ENCODE peak calls at places on chromosomes 16 and 17, in eight cellular contexts. One of them, this sample, is unnamed.

GRCh38 chr16:4053663-4054479 is 62.4 kb downstream of the ADCY9 start:
- DNase-seq in tibial artery: peak
- DNase-seq in astrocyte of the hippocampus: peak
- DNase-seq in stimulated activated CD8-positive, alpha-beta memory T cell treated with anti-CD3 and anti-CD28 coated beads, Interleukin-2, amount 100 ng/mL, for 1 hour: no peak
- DNase-seq in HTR-8/SVneo: no peak
- DNase-seq in NCI-H1048: no peak
- DNase-seq in RCC 7860: no peak
- DNase-seq in body of pancreas: peak
- DNase-seq in this sample: no peak

GRCh38 chr16:23624092-23624491 is 17.0 kb downstream of the PALB2 start:
- DNase-seq in tibial artery: no peak
- DNase-seq in astrocyte of the hippocampus: no peak
- DNase-seq in stimulated activated CD8-positive, alpha-beta memory T cell treated with anti-CD3 and anti-CD28 coated beads, Interleukin-2, amount 100 ng/mL, for 1 hour: no peak
- DNase-seq in HTR-8/SVneo: no peak
- DNase-seq in NCI-H1048: no peak
- DNase-seq in RCC 7860: no peak
- DNase-seq in body of pancreas: no peak
- DNase-seq in this sample: no peak

GRCh38 chr17:8366231-8366630 is 10.3 kb downstream of the KRABD2 start:
- DNase-seq in tibial artery: no peak
- DNase-seq in astrocyte of the hippocampus: peak
- DNase-seq in stimulated activated CD8-positive, alpha-beta memory T cell treated with anti-CD3 and anti-CD28 coated beads, Interleukin-2, amount 100 ng/mL, for 1 hour: no peak
- DNase-seq in HTR-8/SVneo: peak
- DNase-seq in NCI-H1048: no peak
- DNase-seq in RCC 7860: peak
- DNase-seq in body of pancreas: no peak
- DNase-seq in this sample: peak

GRCh38 chr16:67210069-67210937 is 11.4 kb downstream of the ELMO3 start:
- DNase-seq in tibial artery: no peak
- DNase-seq in astrocyte of the hippocampus: no peak
- DNase-seq in stimulated activated CD8-positive, alpha-beta memory T cell treated with anti-CD3 and anti-CD28 coated beads, Interleukin-2, amount 100 ng/mL, for 1 hour: no peak
- DNase-seq in HTR-8/SVneo: no peak
- DNase-seq in NCI-H1048: no peak
- DNase-seq in RCC 7860: no peak
- DNase-seq in body of pancreas: no peak
- DNase-seq in this sample: no peak

GRCh38 chr17:36628576-36628975 is 27.2 kb downstream of the MRM1 start:
- DNase-seq in tibial artery: no peak
- DNase-seq in astrocyte of the hippocampus: no peak
- DNase-seq in stimulated activated CD8-positive, alpha-beta memory T cell treated with anti-CD3 and anti-CD28 coated beads, Interleukin-2, amount 100 ng/mL, for 1 hour: no peak
- DNase-seq in HTR-8/SVneo: no peak
- DNase-seq in NCI-H1048: no peak
- DNase-seq in RCC 7860: no peak
- DNase-seq in body of pancreas: no peak
- DNase-seq in this sample: no peak

GRCh38 chr17:43935926-43936261 is 6.4 kb downstream of the PPY start:
- DNase-seq in tibial artery: no peak
- DNase-seq in astrocyte of the hippocampus: no peak
- DNase-seq in stimulated activated CD8-positive, alpha-beta memory T cell treated with anti-CD3 and anti-CD28 coated beads, Interleukin-2, amount 100 ng/mL, for 1 hour: no peak
- DNase-seq in HTR-8/SVneo: no peak
- DNase-seq in NCI-H1048: no peak
- DNase-seq in RCC 7860: no peak
- DNase-seq in body of pancreas: no peak
- DNase-seq in this sample: no peak

GRCh38 chr17:17032131-17032692 is 10.0 kb upstream of the MPRIP start:
- DNase-seq in tibial artery: peak
- DNase-seq in astrocyte of the hippocampus: peak
- DNase-seq in stimulated activated CD8-positive, alpha-beta memory T cell treated with anti-CD3 and anti-CD28 coated beads, Interleukin-2, amount 100 ng/mL, for 1 hour: no peak
- DNase-seq in HTR-8/SVneo: peak
- DNase-seq in NCI-H1048: no peak
- DNase-seq in RCC 7860: peak
- DNase-seq in body of pancreas: peak
- DNase-seq in this sample: peak

GRCh38 chr17:83182620-83183063 is 103.2 kb downstream of the METRNL start:
- DNase-seq in tibial artery: peak
- DNase-seq in astrocyte of the hippocampus: no peak
- DNase-seq in stimulated activated CD8-positive, alpha-beta memory T cell treated with anti-CD3 and anti-CD28 coated beads, Interleukin-2, amount 100 ng/mL, for 1 hour: no peak
- DNase-seq in HTR-8/SVneo: no peak
- DNase-seq in NCI-H1048: no peak
- DNase-seq in RCC 7860: no peak
- DNase-seq in body of pancreas: no peak
- DNase-seq in this sample: no peak

GRCh38 chr17:77959926-77960521 is 1.5 kb downstream of the TNRC6C start:
- DNase-seq in tibial artery: no peak
- DNase-seq in astrocyte of the hippocampus: peak
- DNase-seq in stimulated activated CD8-positive, alpha-beta memory T cell treated with anti-CD3 and anti-CD28 coated beads, Interleukin-2, amount 100 ng/mL, for 1 hour: no peak
- DNase-seq in HTR-8/SVneo: no peak
- DNase-seq in NCI-H1048: no peak
- DNase-seq in RCC 7860: no peak
- DNase-seq in body of pancreas: no peak
- DNase-seq in this sample: no peak

GRCh38 chr17:50465171-50465570 is 3.5 kb downstream of the CHAD start:
- DNase-seq in tibial artery: no peak
- DNase-seq in astrocyte of the hippocampus: no peak
- DNase-seq in stimulated activated CD8-positive, alpha-beta memory T cell treated with anti-CD3 and anti-CD28 coated beads, Interleukin-2, amount 100 ng/mL, for 1 hour: no peak
- DNase-seq in HTR-8/SVneo: no peak
- DNase-seq in NCI-H1048: no peak
- DNase-seq in RCC 7860: no peak
- DNase-seq in body of pancreas: no peak
- DNase-seq in this sample: no peak

GRCh38 chr16:12588510-12588909 is 215.2 kb downstream of the CPPED1 start:
- DNase-seq in tibial artery: no peak
- DNase-seq in astrocyte of the hippocampus: no peak
- DNase-seq in stimulated activated CD8-positive, alpha-beta memory T cell treated with anti-CD3 and anti-CD28 coated beads, Interleukin-2, amount 100 ng/mL, for 1 hour: no peak
- DNase-seq in HTR-8/SVneo: no peak
- DNase-seq in NCI-H1048: no peak
- DNase-seq in RCC 7860: no peak
- DNase-seq in body of pancreas: no peak
- DNase-seq in this sample: no peak

GRCh38 chr17:1402268-1402598 is 2.2 kb upstream of the YWHAE start:
- DNase-seq in tibial artery: no peak
- DNase-seq in astrocyte of the hippocampus: no peak
- DNase-seq in stimulated activated CD8-positive, alpha-beta memory T cell treated with anti-CD3 and anti-CD28 coated beads, Interleukin-2, amount 100 ng/mL, for 1 hour: no peak
- DNase-seq in HTR-8/SVneo: no peak
- DNase-seq in NCI-H1048: no peak
- DNase-seq in RCC 7860: no peak
- DNase-seq in body of pancreas: no peak
- DNase-seq in this sample: no peak

GRCh38 chr16:51002889-51003490 is 148.1 kb downstream of the SALL1 start:
- DNase-seq in tibial artery: no peak
- DNase-seq in astrocyte of the hippocampus: no peak
- DNase-seq in stimulated activated CD8-positive, alpha-beta memory T cell treated with anti-CD3 and anti-CD28 coated beads, Interleukin-2, amount 100 ng/mL, for 1 hour: no peak
- DNase-seq in HTR-8/SVneo: no peak
- DNase-seq in NCI-H1048: no peak
- DNase-seq in RCC 7860: no peak
- DNase-seq in body of pancreas: peak
- DNase-seq in this sample: no peak

This sample was measured in kidney glomerular epithelial cell.